ENCODE peak calls at places on chromosomes 13 and 19, in five cellular contexts. One of them, this sample, is unnamed.
A peak's percentile ranks its signal among the peaks of the same experiment; 100 is the strongest.

GRCh38 chr13:36088001-36088400 is 43.2 kb downstream of the DCLK1 start:
- DNase-seq in HCT116: no peak
- DNase-seq in ovary: no peak
- DNase-seq in mammary epithelial cell: peak; percentile 42
- DNase-seq in hepatocyte: no peak
- DNase-seq in this sample: peak; percentile 42

GRCh38 chr13:57633950-57634828 is 2.6 kb downstream of the PCDH17 start:
- DNase-seq in HCT116: no peak
- DNase-seq in ovary: peak; percentile 5
- DNase-seq in mammary epithelial cell: no peak
- DNase-seq in hepatocyte: peak; percentile 17
- DNase-seq in this sample: no peak

GRCh38 chr13:73945871-73946270 is 188.3 kb downstream of the KLF12 start:
- DNase-seq in HCT116: no peak
- DNase-seq in ovary: no peak
- DNase-seq in mammary epithelial cell: peak; percentile 12
- DNase-seq in hepatocyte: no peak
- DNase-seq in this sample: no peak

GRCh38 chr13:53151692-53152421 is 123.2 kb downstream of the OLFM4 start:
- DNase-seq in HCT116: peak; percentile 15
- DNase-seq in ovary: no peak
- DNase-seq in mammary epithelial cell: no peak
- DNase-seq in hepatocyte: peak; percentile 77
- DNase-seq in this sample: peak; percentile 3

GRCh38 chr19:35935911-35936737 is at the start of gene LRFN3:
- DNase-seq in HCT116: peak; percentile 57
- DNase-seq in ovary: peak; percentile 76
- DNase-seq in mammary epithelial cell: peak; percentile 63
- DNase-seq in hepatocyte: peak; percentile 91
- DNase-seq in this sample: peak; percentile 55

GRCh38 chr19:3440082-3440481 is 40.2 kb downstream of the SMIM24 start:
- DNase-seq in HCT116: no peak
- DNase-seq in ovary: no peak
- DNase-seq in mammary epithelial cell: no peak
- DNase-seq in hepatocyte: no peak
- DNase-seq in this sample: no peak

GRCh38 chr13:28805193-28805819 is 14.8 kb upstream of the MTUS2 start:
- DNase-seq in HCT116: no peak
- DNase-seq in ovary: no peak
- DNase-seq in mammary epithelial cell: no peak
- DNase-seq in hepatocyte: peak; percentile 26
- DNase-seq in this sample: no peak

GRCh38 chr19:41373993-41374392 is 2.3 kb upstream of the TMEM91 start:
- DNase-seq in HCT116: no peak
- DNase-seq in ovary: peak; percentile 95
- DNase-seq in mammary epithelial cell: peak; percentile 59
- DNase-seq in hepatocyte: peak; percentile 87
- DNase-seq in this sample: peak; percentile 57

GRCh38 chr13:44969858-44970484 is 19.3 kb downstream of the NUFIP1 start:
- DNase-seq in HCT116: peak; percentile 26
- DNase-seq in ovary: no peak
- DNase-seq in mammary epithelial cell: peak; percentile 28
- DNase-seq in hepatocyte: peak; percentile 77
- DNase-seq in this sample: peak; percentile 53

GRCh38 chr13:64234255-64234654 is 2818.6 kb upstream of the PCDH20 start:
- DNase-seq in HCT116: no peak
- DNase-seq in ovary: no peak
- DNase-seq in mammary epithelial cell: no peak
- DNase-seq in hepatocyte: no peak
- DNase-seq in this sample: no peak

GRCh38 chr19:5046339-5047039 is 77.6 kb downstream of the KDM4B start:
- DNase-seq in HCT116: no peak
- DNase-seq in ovary: no peak
- DNase-seq in mammary epithelial cell: peak; percentile 17
- DNase-seq in hepatocyte: peak; percentile 82
- DNase-seq in this sample: peak; percentile 50

GRCh38 chr19:49862411-49863253 is 4.7 kb downstream of the PNKP start:
- DNase-seq in HCT116: no peak
- DNase-seq in ovary: peak; percentile 54
- DNase-seq in mammary epithelial cell: no peak
- DNase-seq in hepatocyte: no peak
- DNase-seq in this sample: no peak

GRCh38 chr19:49860716-49861100 is 6.7 kb downstream of the PNKP start:
- DNase-seq in HCT116: no peak
- DNase-seq in ovary: peak; percentile 58
- DNase-seq in mammary epithelial cell: no peak
- DNase-seq in hepatocyte: no peak
- DNase-seq in this sample: no peak

GRCh38 chr19:49861127-49861526 is 6.2 kb downstream of the PNKP start:
- DNase-seq in HCT116: no peak
- DNase-seq in ovary: peak; percentile 77
- DNase-seq in mammary epithelial cell: no peak
- DNase-seq in hepatocyte: peak; percentile 71
- DNase-seq in this sample: no peak

GRCh38 chr19:49863254-49863934 is 4.0 kb downstream of the PNKP start:
- DNase-seq in HCT116: no peak
- DNase-seq in ovary: no peak
- DNase-seq in mammary epithelial cell: no peak
- DNase-seq in hepatocyte: no peak
- DNase-seq in this sample: no peak

DNA sequence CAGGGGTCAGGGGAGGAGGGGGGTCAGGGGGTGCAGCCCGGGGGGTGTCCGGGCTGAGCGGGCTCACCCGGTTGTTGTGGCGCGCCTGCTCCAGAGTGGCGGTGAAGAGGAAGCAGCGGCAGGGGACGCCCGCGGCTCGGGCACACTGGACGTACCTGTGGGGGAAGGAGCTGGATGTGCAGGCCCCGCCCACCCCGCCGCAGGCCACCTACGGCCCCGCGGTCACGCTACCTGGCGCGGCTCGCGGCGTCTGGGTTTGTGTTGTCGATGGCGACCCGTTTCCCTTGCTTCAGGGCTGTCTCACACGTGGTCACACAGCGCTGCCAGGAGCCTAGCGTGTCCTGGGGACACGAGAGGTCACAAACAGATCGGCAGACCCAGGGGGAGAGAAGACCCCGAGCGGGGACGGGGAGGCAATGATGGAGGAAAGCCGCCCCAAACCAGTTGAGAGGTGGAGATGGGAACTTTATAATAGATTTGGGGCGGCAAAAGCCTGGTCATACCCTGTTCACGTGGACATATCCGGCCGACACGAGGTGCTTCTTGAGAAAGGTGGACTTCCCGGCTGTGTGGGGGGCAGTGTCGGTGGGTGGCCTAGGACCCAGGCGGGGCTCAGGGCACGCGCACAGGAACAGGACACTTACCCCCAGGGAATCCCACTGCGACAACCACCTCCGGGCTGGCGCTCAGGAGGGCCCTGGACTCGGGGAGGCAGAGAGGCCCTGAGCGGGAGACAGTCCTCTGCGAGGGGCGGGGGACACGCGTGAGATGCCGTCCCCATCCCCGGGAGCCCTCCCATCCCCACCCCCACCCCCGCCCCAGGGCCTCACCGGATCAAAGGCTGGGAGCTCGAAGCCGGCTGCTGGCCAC is 5.6 kb downstream of the PNKP start:
- DNase-seq in HCT116: no peak
- DNase-seq in ovary: peak; percentile 55
- DNase-seq in mammary epithelial cell: no peak
- DNase-seq in hepatocyte: no peak
- DNase-seq in this sample: no peak
- TF ChIP-seq CTCF in HCT116: no peak
- TF ChIP-seq CTCF in ovary: no peak
- TF ChIP-seq CTCF in mammary epithelial cell: no peak
- TF ChIP-seq CTCF in hepatocyte: no peak
- TF ChIP-seq CTCF in this sample: no peak

DNA sequence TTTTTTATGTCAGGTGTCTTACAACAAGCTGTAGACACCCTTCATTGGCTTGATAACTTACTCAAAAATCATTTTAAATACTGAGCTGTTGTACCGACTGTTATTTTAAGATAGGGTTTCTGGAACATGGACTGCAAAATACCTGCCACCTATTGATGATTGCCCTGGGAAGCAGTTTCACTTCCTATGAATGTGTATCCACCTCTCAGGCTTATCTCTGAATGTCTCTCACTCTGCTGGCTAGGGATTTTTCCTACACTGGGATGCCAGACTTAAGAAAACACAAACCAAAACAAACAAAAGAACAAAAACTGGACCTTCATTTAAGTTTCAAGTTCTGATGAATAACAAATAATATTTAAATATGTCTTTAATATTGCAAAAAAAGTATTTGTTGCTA is 663.7 kb downstream of the EFNB2 start:
- DNase-seq in HCT116: no peak
- DNase-seq in ovary: no peak
- DNase-seq in mammary epithelial cell: no peak
- DNase-seq in hepatocyte: no peak
- DNase-seq in this sample: no peak
- TF ChIP-seq CTCF in HCT116: no peak
- TF ChIP-seq CTCF in ovary: no peak
- TF ChIP-seq CTCF in mammary epithelial cell: no peak
- TF ChIP-seq CTCF in hepatocyte: no peak
- TF ChIP-seq CTCF in this sample: no peak

GRCh38 chr19:28293685-28294084 is 919.3 kb downstream of the UQCRFS1 start:
- DNase-seq in HCT116: no peak
- DNase-seq in ovary: no peak
- DNase-seq in mammary epithelial cell: no peak
- DNase-seq in hepatocyte: no peak
- DNase-seq in this sample: no peak

GRCh38 chr19:28294395-28294794 is 918.6 kb downstream of the UQCRFS1 start:
- DNase-seq in HCT116: no peak
- DNase-seq in ovary: no peak
- DNase-seq in mammary epithelial cell: peak; percentile 35
- DNase-seq in hepatocyte: no peak
- DNase-seq in this sample: no peak

GRCh38 chr19:28299649-28300048 is 913.3 kb downstream of the UQCRFS1 start:
- DNase-seq in HCT116: no peak
- DNase-seq in ovary: no peak
- DNase-seq in mammary epithelial cell: no peak
- DNase-seq in hepatocyte: no peak
- DNase-seq in this sample: no peak

GRCh38 chr19:28297036-28297435 is 915.9 kb downstream of the UQCRFS1 start:
- DNase-seq in HCT116: no peak
- DNase-seq in ovary: no peak
- DNase-seq in mammary epithelial cell: no peak
- DNase-seq in hepatocyte: no peak
- DNase-seq in this sample: no peak

GRCh38 chr19:28296506-28296905 is 916.4 kb downstream of the UQCRFS1 start:
- DNase-seq in HCT116: no peak
- DNase-seq in ovary: no peak
- DNase-seq in mammary epithelial cell: peak; percentile 33
- DNase-seq in hepatocyte: no peak
- DNase-seq in this sample: no peak
- TF ChIP-seq CTCF in HCT116: no peak
- TF ChIP-seq CTCF in ovary: no peak
- TF ChIP-seq CTCF in mammary epithelial cell: no peak
- TF ChIP-seq CTCF in hepatocyte: no peak
- TF ChIP-seq CTCF in this sample: no peak

DNA sequence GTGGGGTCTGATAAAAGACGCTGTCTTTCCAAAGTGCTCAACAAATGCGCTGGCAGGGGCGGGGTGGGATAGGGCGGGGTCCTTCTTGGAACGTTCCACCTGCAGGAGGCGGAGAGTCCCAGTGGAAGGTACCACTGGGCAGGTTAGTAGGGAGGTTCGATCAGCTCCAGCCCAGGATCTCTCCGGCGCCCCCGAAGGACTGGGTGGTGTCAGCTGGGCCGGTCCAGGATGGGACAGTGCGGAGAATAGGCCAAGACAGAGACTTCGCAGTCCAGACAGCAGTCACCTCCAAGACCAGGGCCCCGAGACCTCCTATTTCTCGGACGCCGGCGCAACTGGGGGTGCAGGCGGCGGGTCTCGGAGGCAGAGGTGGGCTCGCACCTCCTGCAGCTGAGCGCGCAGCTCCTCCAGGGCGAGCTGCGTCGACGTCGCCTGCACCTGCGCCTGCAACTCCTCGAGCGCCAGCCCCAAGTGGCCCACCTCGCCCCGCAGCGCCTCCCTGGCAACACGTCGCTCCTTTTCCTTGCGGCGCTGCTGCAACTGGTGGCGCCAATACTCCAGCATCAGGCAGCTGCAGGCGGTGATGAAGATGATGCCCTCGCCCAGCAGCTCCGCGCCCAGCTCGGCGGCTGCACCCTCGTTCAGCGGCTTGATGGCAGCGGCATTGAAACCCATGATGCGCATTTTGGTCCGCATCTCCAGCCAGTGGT is 21.6 kb downstream of the VASP start:
- DNase-seq in HCT116: no peak
- DNase-seq in ovary: no peak
- DNase-seq in mammary epithelial cell: no peak
- DNase-seq in hepatocyte: peak; percentile 76
- DNase-seq in this sample: peak; percentile 93
- TF ChIP-seq CTCF in HCT116: no peak
- TF ChIP-seq CTCF in ovary: no peak
- TF ChIP-seq CTCF in mammary epithelial cell: no peak
- TF ChIP-seq CTCF in hepatocyte: peak; percentile 22
- TF ChIP-seq CTCF in this sample: peak; percentile 46

DNA sequence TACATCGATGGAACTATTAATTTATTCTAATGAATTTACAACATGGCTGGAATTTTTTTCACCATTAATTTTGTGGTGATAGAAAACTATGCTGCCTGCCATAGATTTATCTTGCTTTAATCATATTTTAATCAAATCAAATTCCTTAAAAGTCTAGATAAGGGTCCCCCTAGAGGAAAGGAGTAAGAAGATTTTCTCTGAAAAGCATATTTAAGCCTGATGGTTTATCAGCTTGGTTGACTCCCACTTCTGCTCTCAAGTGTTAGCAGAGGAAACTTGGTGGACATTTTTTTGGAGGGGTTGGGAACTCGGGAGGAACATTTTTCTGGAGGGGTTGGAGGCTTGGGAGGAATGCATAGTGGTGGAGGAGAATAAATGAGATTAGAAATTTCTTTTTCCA is 253.3 kb downstream of the KCNRG start:
- DNase-seq in HCT116: no peak
- DNase-seq in ovary: no peak
- DNase-seq in mammary epithelial cell: no peak
- DNase-seq in hepatocyte: no peak
- DNase-seq in this sample: peak; percentile 9
- TF ChIP-seq CTCF in HCT116: no peak
- TF ChIP-seq CTCF in ovary: no peak
- TF ChIP-seq CTCF in mammary epithelial cell: peak; percentile 10
- TF ChIP-seq CTCF in hepatocyte: peak; percentile 9
- TF ChIP-seq CTCF in this sample: no peak

This sample was measured in RWPE1.